ENCODE peak calls at places on chromosomes 1 and 21, in four cellular contexts. F is H1, Y is A549, C is K562. A is an unnamed sample.

GRCh38 chr1:84839544-84839943 is 53.5 kb downstream of the LPAR3 start:
- DNase-seq in Y (no peak), C (no peak), F (no peak), A (no peak)

GRCh38 chr1:95233321-95233736 is 681 bp upstream of the RWDD3 start:
- DNase-seq in Y (peak; percentile 13), F (peak; percentile 59), C (no peak), A (peak; percentile 68)

GRCh38 chr1:219330669-219331068 is 157.0 kb downstream of the LYPLAL1 start:
- DNase-seq in C (no peak), F (no peak), Y (no peak), A (peak; percentile 65)

GRCh38 chr1:223556414-223557124 is 108.9 kb downstream of the CAPN8 start:
- DNase-seq in F (peak; percentile 93), Y (peak; percentile 46), C (peak; percentile 76), A (peak; percentile 25)

GRCh38 chr1:33152685-33153432 is 29.0 kb downstream of the TRIM62 start:
- DNase-seq in C (no peak), F (peak; percentile 70), Y (no peak), A (peak; percentile 10)

GRCh38 chr1:184953600-184954219 is 20.6 kb downstream of the NIBAN1 start:
- DNase-seq in Y (no peak), F (no peak), C (no peak), A (no peak)

GRCh38 chr21:38379171-38379570 is 119.1 kb downstream of the ERG start:
- DNase-seq in F (no peak), Y (no peak), C (no peak), A (no peak)

GRCh38 chr1:240455228-240455821 is 156.6 kb downstream of the GREM2 start:
- DNase-seq in F (no peak), C (no peak), Y (no peak), A (no peak)

GRCh38 chr1:118223426-118223825 is 38.4 kb upstream of the SPAG17 start:
- DNase-seq in C (no peak), Y (no peak), F (peak; percentile 57), A (peak; percentile 1)

GRCh38 chr1:54487571-54488050 is 60.4 kb upstream of the ACOT11 start:
- DNase-seq in Y (no peak), C (no peak), F (peak; percentile 66), A (no peak)

GRCh38 chr1:40185951-40186864 is 25.0 kb downstream of the RLF start:
- DNase-seq in F (no peak), C (no peak), Y (no peak), A (no peak)

GRCh38 chr1:26177182-26177684 is at the start of gene CNKSR1:
- DNase-seq in C (no peak), Y (no peak), F (peak; percentile 89), A (peak; percentile 62)

GRCh38 chr1:223748405-223748772 is 36.0 kb downstream of the CAPN2 start:
- DNase-seq in C (no peak), F (no peak), Y (no peak), A (no peak)

GRCh38 chr1:9275567-9276034 is 17.1 kb upstream of the SPSB1 start:
- DNase-seq in C (peak; percentile 60), Y (no peak), F (no peak), A (peak; percentile 46)

GRCh38 chr1:208060495-208060894 is 149.6 kb upstream of the CD34 start:
- DNase-seq in C (no peak), F (no peak), Y (no peak), A (no peak)

GRCh38 chr1:93331412-93331811 is 14.3 kb upstream of the DR1 start:
- DNase-seq in F (no peak), Y (no peak), C (no peak), A (no peak)

GRCh38 chr1:232596666-232597303 is 33.1 kb downstream of the SIPA1L2 start:
- DNase-seq in F (no peak), Y (no peak), C (no peak), A (no peak)

GRCh38 chr1:218426343-218426657 is 81.2 kb downstream of the TGFB2 start:
- DNase-seq in F (no peak), C (no peak), Y (peak; percentile 43), A (peak; percentile 95)

GRCh38 chr21:17279663-17280062 is 233.2 kb upstream of the CXADR start:
- DNase-seq in C (no peak), Y (no peak), F (no peak), A (no peak)

GRCh38 chr1:213737398-213738040 is 250.3 kb upstream of the PROX1 start:
- DNase-seq in C (no peak), F (no peak), Y (no peak), A (peak; percentile 86)

GRCh38 chr1:81617308-81618027 is 183.3 kb upstream of the ADGRL2 start:
- DNase-seq in C (no peak), F (no peak), Y (no peak), A (no peak)

GRCh38 chr1:94801919-94802546 is 18.1 kb upstream of the SLC44A3 start:
- DNase-seq in F (no peak), C (no peak), Y (peak; percentile 44), A (peak; percentile 49)

GRCh38 chr1:145706282-145706681 is 886 bp downstream of the PDZK1 start:
- DNase-seq in F (no peak), C (no peak), Y (peak; percentile 55), A (no peak)

GRCh38 chr1:37602750-37603694 is 7.3 kb upstream of the GNL2 start:
- DNase-seq in Y (peak; percentile 56), C (peak; percentile 70), F (peak; percentile 52), A (peak; percentile 59)

GRCh38 chr1:1091344-1092148 is 17.4 kb upstream of the RNF223 start:
- DNase-seq in F (peak; percentile 51), C (peak; percentile 91), Y (no peak), A (no peak)
- TF ChIP-seq HDAC2 in F (no peak), C (no peak), Y (no peak), A (no peak)

DNA sequence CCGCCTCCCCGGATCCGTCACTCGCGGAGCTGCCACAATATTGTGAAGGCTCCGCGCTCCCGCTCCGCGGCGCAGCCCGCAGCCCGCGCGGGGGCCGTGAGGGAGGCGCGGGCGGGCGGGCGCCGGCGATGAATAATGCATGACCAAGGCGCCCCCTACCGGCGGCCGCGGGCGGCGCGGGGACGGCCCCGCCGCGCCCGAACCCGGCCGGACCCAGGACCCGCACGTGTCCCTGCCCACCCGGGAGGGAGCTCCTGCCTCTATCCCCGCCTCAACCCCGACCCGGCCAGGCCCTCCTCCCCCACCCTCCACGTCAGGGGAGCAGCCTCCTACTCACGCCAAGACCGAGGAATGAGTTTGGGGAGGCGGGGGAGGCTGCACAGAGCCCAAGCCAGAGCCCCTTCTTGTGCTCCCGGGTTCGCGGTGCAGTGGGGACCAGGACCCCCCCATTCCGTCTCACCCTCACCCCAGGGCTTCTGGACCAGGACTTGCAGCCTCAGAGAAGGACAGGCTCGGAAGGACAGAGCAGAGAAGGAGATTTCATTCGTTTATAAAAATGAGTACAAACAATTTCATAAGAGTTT is 70.8 kb upstream of the CASZ1 start:
- DNase-seq in C (peak; percentile 92), Y (peak; percentile 24), F (peak; percentile 90), A (no peak)
- TF ChIP-seq CTCF in C (peak; percentile 80), Y (peak; percentile 82), F (peak; percentile 71), A (peak; percentile 49)

DNA sequence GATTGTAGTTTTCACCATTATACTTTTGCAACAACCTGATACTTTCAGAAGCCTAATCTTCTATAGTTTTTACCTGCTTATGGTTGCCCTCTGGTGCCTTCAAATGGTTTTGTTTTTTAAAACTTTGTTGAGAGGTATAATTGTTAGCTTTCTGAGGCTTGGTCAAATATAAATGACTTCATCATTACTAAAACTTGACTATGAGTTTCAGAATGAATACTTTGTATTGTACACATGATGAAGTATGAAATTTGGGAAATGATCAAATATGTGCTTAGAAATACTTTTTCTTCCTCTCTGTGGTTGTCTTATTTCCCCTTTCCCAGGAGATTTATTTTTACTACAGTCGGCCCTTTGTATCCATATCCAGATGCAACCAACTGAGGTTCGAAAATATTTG is 151.8 kb upstream of the B3GALT2 start:
- DNase-seq in Y (no peak), F (no peak), C (no peak), A (no peak)
- TF ChIP-seq HDAC2 in Y (no peak), F (no peak), C (no peak), A (no peak)

GRCh38 chr1:151882466-151882865 is 26.8 kb downstream of the THEM4 start:
- DNase-seq in F (no peak), Y (no peak), C (no peak), A (no peak)

GRCh38 chr1:151887028-151887427 is 22.3 kb downstream of the THEM4 start:
- DNase-seq in Y (no peak), F (no peak), C (no peak), A (no peak)

GRCh38 chr1:151875419-151876097 is 22.0 kb upstream of the THEM5 start:
- DNase-seq in C (no peak), F (no peak), Y (no peak), A (no peak)

GRCh38 chr1:151885479-151885878 is 23.8 kb downstream of the THEM4 start:
- DNase-seq in C (no peak), F (no peak), Y (no peak), A (no peak)

GRCh38 chr1:151881479-151881878 is 27.8 kb downstream of the THEM4 start:
- DNase-seq in F (no peak), C (no peak), Y (no peak), A (no peak)
- TF ChIP-seq CTCF in F (no peak), C (peak; percentile 25), Y (no peak), A (no peak)

GRCh38 chr1:112870887-112871646 is 84.9 kb downstream of the SLC16A1 start:
- DNase-seq in F (no peak), Y (no peak), C (no peak), A (no peak)
- TF ChIP-seq HDAC2 in F (no peak), Y (no peak), C (no peak), A (no peak)

GRCh38 chr1:201582261-201582951 is 43.5 kb downstream of the NAV1 start:
- DNase-seq in Y (no peak), C (peak; percentile 52), F (no peak), A (no peak)
- TF ChIP-seq CTCF in Y (no peak), C (peak; percentile 51), F (peak; percentile 2), A (no peak)

GRCh38 chr21:33412832-33413519 is 9.8 kb downstream of the IFNGR2 start:
- DNase-seq in Y (no peak), C (no peak), F (no peak), A (peak; percentile 98)
- TF ChIP-seq HDAC2 in Y (no peak), C (no peak), F (no peak), A (peak; percentile 84)

GRCh38 chr21:33374874-33375644 is 28.2 kb upstream of the IFNGR2 start:
- DNase-seq in C (no peak), Y (no peak), F (no peak), A (no peak)
- TF ChIP-seq CTCF in C (no peak), Y (no peak), F (no peak), A (no peak)